ENCODE peak calls at places on chromosomes 3 and 15, in five cellular contexts. D, M, E, O and R are unnamed samples.

GRCh38 chr3:72042397-72043211 is 257.7 kb upstream of the PROK2 start:
- DNase-seq in D (peak; percentile 60), M (peak; percentile 11), E (no peak), O (no peak), R (no peak)

GRCh38 chr3:129892486-129892856 is 1.0 kb downstream of the TMCC1 start:
- DNase-seq in D (no peak), M (no peak), E (peak; percentile 16), O (no peak), R (no peak)

GRCh38 chr15:58669108-58669507 is 80.4 kb downstream of the ADAM10 start:
- DNase-seq in D (peak; percentile 16), M (no peak), E (no peak), O (no peak), R (no peak)

GRCh38 chr3:54986294-54986693 is 58.4 kb upstream of the LRTM1 start:
- DNase-seq in D (no peak), M (no peak), E (no peak), O (no peak), R (no peak)

GRCh38 chr3:126567696-126568438 is 9.1 kb upstream of the C3orf22 start:
- DNase-seq in D (peak; percentile 24), M (no peak), E (no peak), O (no peak), R (no peak)

GRCh38 chr3:77500711-77501110 is 460.8 kb downstream of the ROBO2 start:
- DNase-seq in D (no peak), M (no peak), E (no peak), O (no peak), R (no peak)

GRCh38 chr3:133610031-133610430 is 36.5 kb downstream of the CDV3 start:
- DNase-seq in D (no peak), M (peak; percentile 52), E (no peak), O (no peak), R (no peak)

GRCh38 chr3:9032236-9032777 is 69.0 kb upstream of the RAD18 start:
- DNase-seq in D (no peak), M (no peak), E (no peak), O (no peak), R (no peak)

GRCh38 chr15:69558138-69558409 is 105.5 kb downstream of the RPLP1 start:
- DNase-seq in D (no peak), M (no peak), E (no peak), O (no peak), R (no peak)

GRCh38 chr15:36325206-36325605 is 254.2 kb upstream of the CDIN1 start:
- DNase-seq in D (no peak), M (no peak), E (no peak), O (no peak), R (no peak)